ENCODE peak calls at places on chromosome 16, in five cellular contexts. O is SK-N-SH, W is K562, L is GM12878, J is HepG2. F is an unnamed sample.

GRCh38 chr16:19853132-19853972 is 31.3 kb downstream of the GPRC5B start:
- DNase-seq in O (no peak), W (no peak), L (no peak), J (no peak), F (no peak)

GRCh38 chr16:20899503-20900298 is 457 bp downstream of the DCUN1D3 start:
- DNase-seq in O (peak), W (no peak), L (no peak), J (peak), F (peak)

GRCh38 chr16:81190667-81191066 is 47.8 kb upstream of the BCO1 start:
- DNase-seq in O (no peak), W (no peak), L (no peak), J (peak), F (peak)

GRCh38 chr16:46948548-46949166 is 24.8 kb downstream of the DNAJA2 start:
- DNase-seq in O (no peak), W (no peak), L (no peak), J (peak), F (no peak)

GRCh38 chr16:84196727-84197486 is 6.0 kb downstream of the ADAD2 start:
- DNase-seq in O (no peak), W (no peak), L (no peak), J (no peak), F (no peak)

GRCh38 chr16:60123387-60124023 is 1389.4 kb upstream of the GOT2 start:
- DNase-seq in O (no peak), W (no peak), L (no peak), J (no peak), F (no peak)

GRCh38 chr16:75379911-75380847 is 53.1 kb downstream of the CFDP1 start:
- DNase-seq in O (no peak), W (no peak), L (peak), J (no peak), F (no peak)

GRCh38 chr16:58306327-58306726 is 11.5 kb upstream of the PRSS54 start:
- DNase-seq in O (no peak), W (no peak), L (no peak), J (peak), F (peak)

GRCh38 chr16:1601489-1601888 is 10.4 kb downstream of the IFT140 start:
- DNase-seq in O (no peak), W (no peak), L (no peak), J (no peak), F (no peak)

GRCh38 chr16:70250748-70251650 is 741 bp downstream of the EXOSC6 start:
- DNase-seq in O (peak), W (no peak), L (no peak), J (peak), F (peak)

GRCh38 chr16:29743827-29744531 is 1.8 kb downstream of the C16orf54 start:
- DNase-seq in O (no peak), W (no peak), L (no peak), J (no peak), F (no peak)

GRCh38 chr16:73064227-73064995 is 16.5 kb upstream of the ZFHX3 start:
- DNase-seq in O (peak), W (no peak), L (no peak), J (no peak), F (no peak)

GRCh38 chr16:70685061-70685937 is 554 bp downstream of the MTSS2 start:
- DNase-seq in O (peak), W (peak), L (no peak), J (no peak), F (no peak)

GRCh38 chr16:89349947-89350633 is 132.6 kb downstream of the ZNF778 start:
- DNase-seq in O (no peak), W (no peak), L (no peak), J (no peak), F (no peak)

GRCh38 chr16:14325502-14325901 is 254.4 kb downstream of the MRTFB start:
- DNase-seq in O (no peak), W (no peak), L (no peak), J (no peak), F (no peak)

GRCh38 chr16:81729451-81729850 is 49.6 kb upstream of the PLCG2 start:
- DNase-seq in O (no peak), W (no peak), L (no peak), J (peak), F (no peak)

GRCh38 chr16:69286941-69287713 is 24.0 kb upstream of the VPS4A start:
- DNase-seq in O (peak), W (peak), L (peak), J (peak), F (peak)

GRCh38 chr16:16062023-16062932 is 112.9 kb downstream of the ABCC1 start:
- DNase-seq in O (no peak), W (no peak), L (no peak), J (no peak), F (no peak)

GRCh38 chr16:75267631-75268264 is 16.3 kb upstream of the BCAR1 start:
- DNase-seq in O (peak), W (no peak), L (no peak), J (peak), F (peak)

GRCh38 chr16:29662729-29663019 is 373 bp upstream of the SPN start:
- DNase-seq in O (no peak), W (no peak), L (peak), J (no peak), F (no peak)

GRCh38 chr16:79885320-79885719 is 284.8 kb upstream of the MAF start:
- DNase-seq in O (no peak), W (no peak), L (no peak), J (no peak), F (no peak)

GRCh38 chr16:67447508-67448076 is 16.7 kb downstream of the HSD11B2 start:
- DNase-seq in O (peak), W (peak), L (peak), J (peak), F (peak)

GRCh38 chr16:19886061-19886792 is 1.6 kb upstream of the GPRC5B start:
- DNase-seq in O (peak), W (peak), L (peak), J (peak), F (peak)

GRCh38 chr16:67030221-67030962 is 1.4 kb downstream of the CBFB start:
- DNase-seq in O (no peak), W (no peak), L (no peak), J (no peak), F (no peak)

GRCh38 chr16:86343111-86343642 is 167.2 kb upstream of the FOXF1 start:
- DNase-seq in O (peak), W (no peak), L (no peak), J (no peak), F (no peak)

GRCh38 chr16:67843343-67843765 is 1.2 kb downstream of the THAP11 start:
- DNase-seq in O (no peak), W (no peak), L (no peak), J (no peak), F (no peak)

GRCh38 chr16:14436410-14436955 is 193.6 kb downstream of the PARN start:
- DNase-seq in O (no peak), W (no peak), L (no peak), J (no peak), F (no peak)

GRCh38 chr16:71376465-71377157 is 18.1 kb downstream of the CALB2 start:
- DNase-seq in O (no peak), W (no peak), L (no peak), J (no peak), F (no peak)

GRCh38 chr16:67892899-67893790 is at the start of gene PSKH1:
- DNase-seq in O (peak), W (peak), L (peak), J (peak), F (peak)

GRCh38 chr16:63188076-63188771 is 1152.0 kb upstream of the CDH8 start:
- DNase-seq in O (no peak), W (no peak), L (no peak), J (no peak), F (no peak)

GRCh38 chr16:67415872-67416793 is at the start of gene ZDHHC1:
- DNase-seq in O (peak), W (peak), L (no peak), J (no peak), F (peak)

GRCh38 chr16:56041556-56042140 is 149.6 kb upstream of the GNAO1 start:
- DNase-seq in O (peak), W (peak), L (no peak), J (peak), F (peak)

GRCh38 chr16:28964527-28964926 is 10.1 kb upstream of the SPNS1 start:
- DNase-seq in O (no peak), W (no peak), L (no peak), J (no peak), F (no peak)

GRCh38 chr16:82603784-82604411 is 22.9 kb upstream of the CDH13 start:
- DNase-seq in O (no peak), W (no peak), L (no peak), J (peak), F (peak)

GRCh38 chr16:77675464-77676324 is 46.6 kb upstream of the NUDT7 start:
- DNase-seq in O (peak), W (peak), L (peak), J (peak), F (peak)

GRCh38 chr16:67311607-67312449 is 14.7 kb downstream of the KCTD19 start:
- DNase-seq in O (peak), W (peak), L (peak), J (peak), F (peak)

GRCh38 chr16:86249631-86250030 is 260.7 kb upstream of the FOXF1 start:
- DNase-seq in O (no peak), W (no peak), L (no peak), J (no peak), F (no peak)

GRCh38 chr16:27852116-27852515 is 211.4 kb downstream of the GSG1L start:
- DNase-seq in O (no peak), W (no peak), L (no peak), J (no peak), F (no peak)

GRCh38 chr16:4692460-4693295 is 684 bp upstream of the NUDT16L1 start:
- DNase-seq in O (peak), W (peak), L (no peak), J (no peak), F (peak)

DNA sequence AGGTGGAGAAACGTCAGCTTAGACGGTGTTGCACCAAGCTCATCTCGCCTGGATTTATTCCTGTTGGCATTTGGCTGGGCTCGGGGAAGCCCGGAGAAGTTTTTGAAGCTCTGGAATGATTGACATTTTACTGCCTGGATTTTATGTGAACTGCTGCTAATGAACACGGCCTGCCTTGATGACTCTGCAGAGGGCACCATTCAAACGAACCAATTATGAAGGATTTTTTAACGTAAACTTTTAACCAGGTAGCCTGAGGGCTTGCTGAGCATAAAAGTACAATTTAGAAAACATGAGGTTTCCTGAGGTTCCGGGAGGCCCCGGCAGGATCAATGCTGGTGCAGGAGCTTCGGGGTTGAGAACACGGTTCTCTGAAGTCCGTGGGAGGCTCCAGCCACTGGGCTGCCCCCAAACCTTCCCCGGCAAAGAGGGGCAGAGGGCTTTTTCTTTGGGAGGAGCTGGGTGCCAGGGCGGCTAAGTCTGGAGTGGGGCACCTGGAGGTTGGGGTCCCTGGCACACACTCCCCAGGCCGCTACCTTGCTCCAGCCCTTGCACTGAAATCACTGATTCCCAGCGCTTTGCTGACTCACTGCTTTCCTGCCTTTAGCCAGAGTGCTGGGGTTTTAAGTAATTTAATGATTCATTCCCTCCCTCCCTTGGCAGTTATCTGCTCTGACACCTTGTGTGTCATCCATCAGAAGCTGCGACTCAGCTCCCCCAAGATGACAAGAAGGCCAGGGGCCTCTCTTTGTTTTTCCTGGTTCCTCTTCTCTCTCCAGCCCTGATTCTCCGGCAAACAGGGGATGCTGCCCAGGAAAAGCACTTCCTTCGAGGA is 161.2 kb upstream of the IRX3 start:
- DNase-seq in O (no peak), W (peak), L (no peak), J (no peak), F (peak)
- TF ChIP-seq USF2 in O (no peak), W (no peak), L (no peak), J (no peak), F (no peak)

GRCh38 chr16:48082516-48082915 is 73.3 kb downstream of the ABCC12 start:
- DNase-seq in O (no peak), W (no peak), L (no peak), J (no peak), F (no peak)

GRCh38 chr16:48075398-48075797 is 80.4 kb downstream of the ABCC12 start:
- DNase-seq in O (no peak), W (no peak), L (no peak), J (peak), F (peak)

GRCh38 chr16:48081656-48082055 is 74.1 kb downstream of the ABCC12 start:
- DNase-seq in O (no peak), W (no peak), L (no peak), J (no peak), F (peak)

DNA sequence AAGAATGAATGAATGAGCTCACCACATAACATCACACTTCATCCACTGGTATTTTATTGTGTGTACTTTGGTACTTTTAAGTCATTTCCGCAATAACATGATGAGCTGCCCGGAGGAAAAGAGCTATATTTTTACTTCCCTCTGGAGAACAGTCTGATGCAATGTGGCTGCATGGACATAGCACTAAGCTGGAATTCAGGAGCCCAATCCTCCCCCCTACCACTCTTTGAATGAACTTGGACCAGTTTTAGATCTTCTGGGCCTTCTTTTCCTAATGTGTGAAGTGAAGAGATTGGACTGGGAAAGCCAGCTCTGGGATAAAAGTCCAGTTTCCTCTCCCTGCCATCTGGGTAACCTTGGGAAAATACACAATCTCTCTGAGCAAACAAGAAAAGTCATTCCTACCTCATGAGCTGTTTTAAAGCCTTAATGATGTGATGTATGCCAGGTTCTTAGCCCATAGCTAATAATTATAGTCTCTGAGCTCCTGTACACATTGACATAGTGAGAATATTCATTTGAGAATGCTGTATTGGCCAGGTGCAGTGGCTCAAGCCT is 79.3 kb downstream of the ABCC12 start:
- DNase-seq in O (no peak), W (no peak), L (no peak), J (peak), F (peak)
- TF ChIP-seq SMC3 in O (no peak), W (no peak), L (no peak), J (no peak), F (no peak)

DNA sequence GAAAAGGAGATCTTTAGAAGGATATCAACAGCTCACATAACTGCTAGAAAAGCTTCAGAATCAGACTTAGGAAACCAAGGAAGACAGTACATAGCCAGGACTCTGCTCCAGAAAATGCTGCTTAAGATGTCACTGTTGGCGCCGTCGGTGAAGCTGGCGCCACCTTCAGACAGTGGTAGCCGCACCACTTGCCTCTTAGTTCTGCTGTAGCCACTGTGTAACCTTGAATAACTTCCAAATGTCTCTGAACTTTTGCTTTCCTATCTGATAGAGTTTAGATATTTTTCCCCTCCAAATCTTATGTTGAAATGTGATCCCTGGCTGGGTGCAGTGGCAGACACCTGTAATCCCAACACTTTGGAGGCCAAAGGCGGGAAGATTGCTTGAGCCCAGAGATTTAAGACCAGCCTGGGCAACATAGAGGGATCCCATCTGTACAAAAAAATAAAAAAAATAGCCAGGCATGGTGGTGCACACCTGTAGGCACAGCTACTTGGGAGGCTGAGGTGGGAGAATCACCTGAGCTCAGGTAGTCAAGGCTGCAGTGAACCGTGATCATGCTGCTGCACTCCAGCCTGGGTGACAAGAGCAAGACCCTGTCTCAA is 6.3 kb upstream of the USP31 start:
- DNase-seq in O (no peak), W (no peak), L (no peak), J (no peak), F (peak)
- TF ChIP-seq REST in O (no peak), W (no peak), L (no peak), J (no peak), F (no peak)

GRCh38 chr16:87391324-87391949 is 699 bp upstream of the MAP1LC3B start:
- DNase-seq in O (no peak), W (no peak), L (no peak), J (peak), F (no peak)

GRCh38 chr16:87388818-87389134 is 3.4 kb upstream of the MAP1LC3B start:
- DNase-seq in O (no peak), W (no peak), L (no peak), J (no peak), F (no peak)

GRCh38 chr16:87391950-87392822 is at the start of gene MAP1LC3B:
- DNase-seq in O (peak), W (peak), L (peak), J (peak), F (peak)

GRCh38 chr16:87389245-87389644 is 2.9 kb upstream of the MAP1LC3B start:
- DNase-seq in O (no peak), W (no peak), L (no peak), J (peak), F (no peak)

GRCh38 chr16:87390641-87391323 is 1.4 kb upstream of the MAP1LC3B start:
- DNase-seq in O (no peak), W (no peak), L (no peak), J (no peak), F (no peak)
- TF ChIP-seq USF2 in O (no peak), W (no peak), L (no peak), J (no peak), F (no peak)

GRCh38 chr16:30894540-30895368 is 877 bp upstream of the BCL7C start:
- DNase-seq in O (no peak), W (no peak), L (no peak), J (no peak), F (no peak)

GRCh38 chr16:30895592-30896202 is 717 bp upstream of the CTF1 start:
- DNase-seq in O (no peak), W (peak), L (no peak), J (no peak), F (no peak)

GRCh38 chr16:30896890-30897730 is 696 bp downstream of the CTF1 start:
- DNase-seq in O (peak), W (peak), L (no peak), J (peak), F (peak)

GRCh38 chr16:30893744-30894539 is at the start of gene BCL7C:
- DNase-seq in O (peak), W (peak), L (no peak), J (peak), F (peak)

DNA sequence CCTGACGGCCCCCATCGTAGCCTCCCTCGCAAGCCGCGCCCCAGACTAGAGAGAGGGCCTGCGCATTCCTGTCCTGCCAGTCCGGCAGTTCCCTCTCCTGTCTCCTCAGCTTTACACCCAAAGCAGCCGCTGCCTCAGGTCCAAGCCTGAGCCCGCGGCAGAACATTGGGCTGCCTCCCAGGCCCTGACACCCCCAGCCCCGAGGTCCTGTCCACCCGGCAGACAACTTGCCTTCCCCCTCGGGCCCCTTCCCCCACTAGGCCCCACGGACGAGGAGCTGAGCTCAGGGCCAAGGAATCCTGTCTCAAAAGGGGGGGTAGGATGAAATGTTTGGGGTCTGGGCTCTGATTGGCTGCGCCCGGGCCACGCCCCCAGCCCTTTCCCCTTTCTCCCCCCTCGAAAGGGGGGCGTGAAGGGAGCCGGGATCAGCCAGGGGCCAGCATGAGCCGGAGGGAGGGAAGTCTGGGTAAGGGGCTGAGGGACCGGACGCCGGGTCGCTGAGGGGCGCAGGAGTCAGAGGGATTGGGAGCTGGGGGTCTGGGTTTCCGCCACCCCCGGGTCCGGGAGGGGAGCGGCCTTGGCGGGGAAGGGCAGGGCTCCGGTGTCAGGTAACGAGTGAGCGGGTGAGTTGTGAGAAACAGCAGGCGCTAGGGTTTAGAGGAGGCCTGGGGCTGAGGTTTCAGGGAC is at the start of gene CTF1:
- DNase-seq in O (peak), W (peak), L (no peak), J (peak), F (no peak)
- TF ChIP-seq SMC3 in O (no peak), W (peak), L (no peak), J (no peak), F (no peak)

DNA sequence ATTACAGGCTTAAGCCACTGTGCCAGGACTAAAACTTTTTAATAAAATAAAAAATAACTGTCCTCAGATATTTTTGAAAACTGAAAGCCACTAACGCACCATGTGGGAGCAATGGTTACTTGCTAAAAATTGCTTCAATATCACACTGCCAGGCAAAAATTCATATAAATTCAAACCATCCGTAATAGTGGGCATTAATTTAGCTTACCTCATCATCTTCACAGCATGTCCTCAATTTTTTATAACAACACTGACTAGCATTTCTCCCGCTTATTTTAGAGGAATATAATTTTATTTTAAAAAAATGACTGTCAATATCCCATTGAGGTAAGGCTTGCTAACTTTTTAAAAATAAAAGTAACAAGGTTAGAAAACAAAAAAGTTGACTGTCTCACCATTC is 25.5 kb downstream of the GSPT1 start:
- DNase-seq in O (no peak), W (no peak), L (no peak), J (no peak), F (no peak)
- TF ChIP-seq REST in O (no peak), W (no peak), L (no peak), J (no peak), F (no peak)

F was measured in A549.